ENCODE peak calls at places on chromosomes 11 and 22, in five cellular contexts. One of them, this sample, is unnamed.

GRCh38 chr11:45812581-45813548 is 7.9 kb downstream of the SLC35C1 start:
- DNase-seq in lower lobe of right lung: no peak
- DNase-seq in AG04449: no peak
- DNase-seq in MM.1S: no peak
- DNase-seq in DND-41: no peak
- DNase-seq in this sample: no peak

GRCh38 chr11:1292018-1292643 is 17.3 kb downstream of the TOLLIP start:
- DNase-seq in lower lobe of right lung: no peak
- DNase-seq in DND-41: no peak
- DNase-seq in AG04449: no peak
- DNase-seq in MM.1S: no peak
- DNase-seq in this sample: no peak

GRCh38 chr11:70111269-70112016 is 33.3 kb downstream of the ANO1 start:
- DNase-seq in DND-41: peak
- DNase-seq in MM.1S: no peak
- DNase-seq in lower lobe of right lung: no peak
- DNase-seq in AG04449: peak
- DNase-seq in this sample: no peak

GRCh38 chr11:33179431-33179830 is 18.2 kb upstream of the CSTF3 start:
- DNase-seq in lower lobe of right lung: no peak
- DNase-seq in AG04449: no peak
- DNase-seq in MM.1S: no peak
- DNase-seq in DND-41: peak
- DNase-seq in this sample: no peak

GRCh38 chr22:42948205-42948804 is 66.6 kb downstream of the PACSIN2 start:
- DNase-seq in AG04449: no peak
- DNase-seq in lower lobe of right lung: no peak
- DNase-seq in DND-41: no peak
- DNase-seq in MM.1S: no peak
- DNase-seq in this sample: no peak

GRCh38 chr11:69637956-69638871 is 2.7 kb upstream of the CCND1 start:
- DNase-seq in lower lobe of right lung: peak
- DNase-seq in AG04449: no peak
- DNase-seq in DND-41: no peak
- DNase-seq in MM.1S: no peak
- DNase-seq in this sample: no peak

GRCh38 chr11:98185245-98185644 is 835.5 kb upstream of the CNTN5 start:
- DNase-seq in lower lobe of right lung: no peak
- DNase-seq in DND-41: no peak
- DNase-seq in MM.1S: no peak
- DNase-seq in AG04449: no peak
- DNase-seq in this sample: no peak

GRCh38 chr22:33789690-33790253 is 130.5 kb downstream of the LARGE1 start:
- DNase-seq in AG04449: no peak
- DNase-seq in DND-41: no peak
- DNase-seq in MM.1S: no peak
- DNase-seq in lower lobe of right lung: no peak
- DNase-seq in this sample: no peak

GRCh38 chr11:22730319-22730718 is 63.9 kb downstream of the GAS2 start:
- DNase-seq in DND-41: no peak
- DNase-seq in MM.1S: peak
- DNase-seq in lower lobe of right lung: no peak
- DNase-seq in AG04449: no peak
- DNase-seq in this sample: peak

GRCh38 chr11:125376117-125376516 is 119.9 kb downstream of the FEZ1 start:
- DNase-seq in MM.1S: peak
- DNase-seq in AG04449: no peak
- DNase-seq in lower lobe of right lung: no peak
- DNase-seq in DND-41: no peak
- DNase-seq in this sample: no peak

GRCh38 chr22:49255741-49256318 is 571.8 kb downstream of the BRD1 start:
- DNase-seq in lower lobe of right lung: no peak
- DNase-seq in MM.1S: no peak
- DNase-seq in AG04449: no peak
- DNase-seq in DND-41: no peak
- DNase-seq in this sample: no peak

GRCh38 chr11:104776501-104777170 is 121.6 kb downstream of the CASP12 start:
- DNase-seq in lower lobe of right lung: no peak
- DNase-seq in DND-41: no peak
- DNase-seq in AG04449: no peak
- DNase-seq in MM.1S: no peak
- DNase-seq in this sample: no peak

GRCh38 chr11:119066481-119066880 is 1.1 kb upstream of the VPS11 start:
- DNase-seq in DND-41: no peak
- DNase-seq in lower lobe of right lung: no peak
- DNase-seq in MM.1S: no peak
- DNase-seq in AG04449: no peak
- DNase-seq in this sample: no peak

GRCh38 chr11:61972112-61972795 is 4.8 kb upstream of the FTH1 start:
- DNase-seq in lower lobe of right lung: no peak
- DNase-seq in MM.1S: no peak
- DNase-seq in DND-41: no peak
- DNase-seq in AG04449: no peak
- DNase-seq in this sample: no peak

GRCh38 chr11:102172127-102172848 is 62.0 kb downstream of the YAP1 start:
- DNase-seq in DND-41: no peak
- DNase-seq in MM.1S: no peak
- DNase-seq in lower lobe of right lung: no peak
- DNase-seq in AG04449: peak
- DNase-seq in this sample: no peak

GRCh38 chr11:61516191-61516590 is 7.6 kb downstream of the LRRC10B start:
- DNase-seq in lower lobe of right lung: no peak
- DNase-seq in AG04449: no peak
- DNase-seq in DND-41: no peak
- DNase-seq in MM.1S: no peak
- DNase-seq in this sample: no peak

GRCh38 chr11:121054266-121054665 is 30.4 kb downstream of the TBCEL start:
- DNase-seq in DND-41: no peak
- DNase-seq in MM.1S: no peak
- DNase-seq in lower lobe of right lung: no peak
- DNase-seq in AG04449: no peak
- DNase-seq in this sample: no peak

GRCh38 chr11:76598426-76598839 is 72.1 kb downstream of the LRRC32 start:
- DNase-seq in MM.1S: peak
- DNase-seq in DND-41: no peak
- DNase-seq in AG04449: no peak
- DNase-seq in lower lobe of right lung: no peak
- DNase-seq in this sample: peak

GRCh38 chr11:58905141-58905715 is 34.1 kb upstream of the GLYATL1 start:
- DNase-seq in AG04449: no peak
- DNase-seq in lower lobe of right lung: peak
- DNase-seq in MM.1S: no peak
- DNase-seq in DND-41: no peak
- DNase-seq in this sample: no peak

DNA sequence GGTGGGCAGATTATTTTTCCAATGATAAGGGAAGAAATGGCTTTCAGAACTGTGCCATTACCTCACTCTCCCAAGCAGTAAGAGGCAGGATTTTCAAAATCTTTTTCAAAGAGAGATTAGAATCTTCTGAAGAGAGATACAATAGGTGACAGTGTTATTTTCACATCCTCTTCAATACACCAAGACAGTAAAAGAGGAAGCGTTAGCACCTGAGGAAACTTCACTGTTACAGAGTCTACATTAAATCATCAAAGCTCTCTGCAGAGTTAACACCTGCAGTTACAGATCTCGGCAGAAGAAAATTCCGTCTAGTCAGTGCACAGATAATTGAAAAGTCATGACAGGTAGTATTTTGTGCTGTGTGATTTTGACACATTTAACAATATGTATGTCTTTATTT is 144.9 kb downstream of the PGR start:
- DNase-seq in MM.1S: peak
- DNase-seq in lower lobe of right lung: no peak
- DNase-seq in AG04449: no peak
- DNase-seq in DND-41: no peak
- DNase-seq in this sample: peak
- TF ChIP-seq CTCF in MM.1S: no peak
- TF ChIP-seq CTCF in lower lobe of right lung: no peak
- TF ChIP-seq CTCF in AG04449: no peak
- TF ChIP-seq CTCF in DND-41: no peak
- TF ChIP-seq CTCF in this sample: no peak

DNA sequence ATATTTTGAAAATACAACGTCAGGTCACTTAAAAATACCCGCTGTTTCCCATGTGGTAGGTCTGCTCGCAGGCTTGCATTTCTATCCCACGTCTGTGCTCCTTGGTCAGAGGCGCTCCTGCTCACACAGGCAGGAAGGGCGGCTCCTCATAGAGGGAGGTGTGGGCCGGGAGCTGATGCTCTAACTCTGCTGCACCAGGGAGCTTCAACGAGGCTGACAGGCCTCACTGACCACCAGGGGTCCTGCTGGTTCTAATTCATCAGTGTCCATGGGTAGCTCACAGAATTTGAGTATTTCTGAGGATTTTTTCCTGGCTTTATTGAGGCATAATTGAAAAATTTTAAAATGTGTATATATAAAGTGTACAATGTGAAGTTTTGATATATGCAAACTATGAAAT is 68.5 kb downstream of the PIWIL3 start:
- DNase-seq in AG04449: no peak
- DNase-seq in MM.1S: no peak
- DNase-seq in lower lobe of right lung: no peak
- DNase-seq in DND-41: no peak
- DNase-seq in this sample: no peak
- TF ChIP-seq CTCF in AG04449: no peak
- TF ChIP-seq CTCF in MM.1S: no peak
- TF ChIP-seq CTCF in lower lobe of right lung: no peak
- TF ChIP-seq CTCF in DND-41: no peak
- TF ChIP-seq CTCF in this sample: no peak

GRCh38 chr11:78022397-78023396 is at the start of gene KCTD14:
- DNase-seq in lower lobe of right lung: peak
- DNase-seq in MM.1S: no peak
- DNase-seq in DND-41: no peak
- DNase-seq in AG04449: no peak
- DNase-seq in this sample: no peak
- TF ChIP-seq CTCF in lower lobe of right lung: peak
- TF ChIP-seq CTCF in MM.1S: no peak
- TF ChIP-seq CTCF in DND-41: no peak
- TF ChIP-seq CTCF in AG04449: no peak
- TF ChIP-seq CTCF in this sample: no peak

GRCh38 chr11:86781546-86781945 is 18.8 kb upstream of the PRSS23 start:
- DNase-seq in AG04449: no peak
- DNase-seq in DND-41: no peak
- DNase-seq in MM.1S: no peak
- DNase-seq in lower lobe of right lung: no peak
- DNase-seq in this sample: no peak
- TF ChIP-seq CTCF in AG04449: no peak
- TF ChIP-seq CTCF in DND-41: no peak
- TF ChIP-seq CTCF in MM.1S: no peak
- TF ChIP-seq CTCF in lower lobe of right lung: no peak
- TF ChIP-seq CTCF in this sample: no peak

GRCh38 chr11:85647604-85648299 is at the start of gene TMEM126A:
- DNase-seq in DND-41: peak
- DNase-seq in MM.1S: peak
- DNase-seq in AG04449: no peak
- DNase-seq in lower lobe of right lung: peak
- DNase-seq in this sample: peak
- TF ChIP-seq CTCF in DND-41: no peak
- TF ChIP-seq CTCF in MM.1S: no peak
- TF ChIP-seq CTCF in AG04449: no peak
- TF ChIP-seq CTCF in lower lobe of right lung: no peak
- TF ChIP-seq CTCF in this sample: no peak

DNA sequence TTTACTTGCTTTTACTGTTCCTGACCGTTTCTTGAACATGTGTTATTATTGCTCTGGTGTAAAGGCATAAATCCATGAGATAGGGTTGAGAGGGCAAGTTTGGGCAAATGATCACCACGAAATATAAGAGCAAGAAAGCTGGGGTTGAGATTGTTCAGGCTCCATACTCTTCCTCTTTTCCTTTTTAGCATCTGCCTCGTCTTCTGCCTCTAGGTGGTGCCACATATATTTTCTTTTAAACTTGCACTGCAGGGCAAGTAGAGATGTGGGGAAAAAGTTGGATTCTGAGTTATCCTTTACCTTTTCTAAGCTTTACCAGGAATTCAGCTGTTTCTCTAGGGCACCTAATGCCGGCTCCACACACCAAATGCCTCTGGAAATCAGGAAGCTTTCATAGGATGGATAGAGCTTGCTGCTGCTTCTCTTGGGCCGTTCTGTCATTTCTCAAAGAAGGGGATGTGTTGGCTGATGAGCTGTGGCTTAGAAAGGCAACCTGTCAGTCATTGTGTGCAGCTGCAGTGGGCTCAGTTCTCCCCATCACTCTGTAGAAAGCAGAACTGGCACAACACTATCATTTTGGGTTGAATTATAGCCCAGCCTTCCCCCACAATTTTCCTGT is 98.2 kb downstream of the LDLRAD3 start:
- DNase-seq in DND-41: no peak
- DNase-seq in AG04449: no peak
- DNase-seq in MM.1S: no peak
- DNase-seq in lower lobe of right lung: no peak
- DNase-seq in this sample: peak
- TF ChIP-seq CTCF in DND-41: peak
- TF ChIP-seq CTCF in AG04449: peak
- TF ChIP-seq CTCF in MM.1S: peak
- TF ChIP-seq CTCF in lower lobe of right lung: peak
- TF ChIP-seq CTCF in this sample: peak